ENCODE peak calls at places on chromosomes 12 and 14, in six cellular contexts. K, U, P, W, I and T are unnamed samples.

GRCh38 chr12:112297188-112297587 is 85.0 kb downstream of the HECTD4 start:
- DNase-seq in W (no peak), I (no peak), U (no peak), P (no peak), K (no peak), T (no peak)

GRCh38 chr14:34539407-34540180 is at the start of gene EAPP:
- DNase-seq in I (peak; percentile 91), U (peak; percentile 96), K (peak; percentile 100), P (peak; percentile 80), W (peak; percentile 96), T (peak; percentile 98)

GRCh38 chr12:127628655-127629054 is 638.3 kb upstream of the TMEM132C start:
- DNase-seq in I (no peak), U (no peak), W (no peak), K (no peak), P (no peak), T (no peak)

GRCh38 chr12:9908350-9908749 is 23.8 kb downstream of the CLEC2A start:
- DNase-seq in W (no peak), U (no peak), K (no peak), I (no peak), P (no peak), T (no peak)

GRCh38 chr14:26206640-26207039 is 391.2 kb downstream of the NOVA1 start:
- DNase-seq in K (no peak), I (no peak), P (no peak), W (no peak), U (no peak), T (no peak)

GRCh38 chr12:105212431-105212830 is 23.5 kb downstream of the APPL2 start:
- DNase-seq in I (no peak), U (no peak), K (no peak), P (no peak), W (no peak), T (no peak)

GRCh38 chr12:22788913-22789312 is 163.9 kb downstream of the ETNK1 start:
- DNase-seq in W (no peak), U (no peak), K (no peak), I (no peak), P (no peak), T (no peak)

GRCh38 chr12:9132008-9132535 is 16.4 kb upstream of the A2M start:
- DNase-seq in I (no peak), P (no peak), U (no peak), K (peak; percentile 100), W (no peak), T (no peak)

GRCh38 chr12:64670856-64671639 is 60.8 kb downstream of the RASSF3 start:
- DNase-seq in I (no peak), K (no peak), W (no peak), P (no peak), U (peak; percentile 48), T (no peak)

GRCh38 chr12:116863275-116863767 is 17.9 kb downstream of the HRK start:
- DNase-seq in U (peak; percentile 43), W (no peak), K (peak; percentile 52), P (no peak), I (peak; percentile 91), T (no peak)

GRCh38 chr12:12881495-12881894 is 9.9 kb upstream of the GPRC5A start:
- DNase-seq in W (no peak), K (peak; percentile 39), P (no peak), U (no peak), I (no peak), T (no peak)

GRCh38 chr12:42887657-42888056 is 298.1 kb upstream of the PRICKLE1 start:
- DNase-seq in K (no peak), U (no peak), W (no peak), P (no peak), I (no peak), T (no peak)

GRCh38 chr14:66088661-66089060 is 397.5 kb upstream of the CCDC196 start:
- DNase-seq in K (no peak), U (no peak), P (no peak), W (no peak), I (no peak), T (no peak)

GRCh38 chr12:110615171-110615570 is 1.2 kb downstream of the TCTN1 start:
- DNase-seq in K (no peak), W (no peak), I (no peak), P (no peak), U (no peak), T (no peak)

GRCh38 chr12:110616471-110617115 is 2.7 kb downstream of the TCTN1 start:
- DNase-seq in P (no peak), I (no peak), U (peak; percentile 16), K (no peak), W (no peak), T (no peak)

GRCh38 chr12:110619534-110619953 is 5.6 kb downstream of the TCTN1 start:
- DNase-seq in I (no peak), K (no peak), W (no peak), U (no peak), P (peak; percentile 80), T (no peak)

DNA sequence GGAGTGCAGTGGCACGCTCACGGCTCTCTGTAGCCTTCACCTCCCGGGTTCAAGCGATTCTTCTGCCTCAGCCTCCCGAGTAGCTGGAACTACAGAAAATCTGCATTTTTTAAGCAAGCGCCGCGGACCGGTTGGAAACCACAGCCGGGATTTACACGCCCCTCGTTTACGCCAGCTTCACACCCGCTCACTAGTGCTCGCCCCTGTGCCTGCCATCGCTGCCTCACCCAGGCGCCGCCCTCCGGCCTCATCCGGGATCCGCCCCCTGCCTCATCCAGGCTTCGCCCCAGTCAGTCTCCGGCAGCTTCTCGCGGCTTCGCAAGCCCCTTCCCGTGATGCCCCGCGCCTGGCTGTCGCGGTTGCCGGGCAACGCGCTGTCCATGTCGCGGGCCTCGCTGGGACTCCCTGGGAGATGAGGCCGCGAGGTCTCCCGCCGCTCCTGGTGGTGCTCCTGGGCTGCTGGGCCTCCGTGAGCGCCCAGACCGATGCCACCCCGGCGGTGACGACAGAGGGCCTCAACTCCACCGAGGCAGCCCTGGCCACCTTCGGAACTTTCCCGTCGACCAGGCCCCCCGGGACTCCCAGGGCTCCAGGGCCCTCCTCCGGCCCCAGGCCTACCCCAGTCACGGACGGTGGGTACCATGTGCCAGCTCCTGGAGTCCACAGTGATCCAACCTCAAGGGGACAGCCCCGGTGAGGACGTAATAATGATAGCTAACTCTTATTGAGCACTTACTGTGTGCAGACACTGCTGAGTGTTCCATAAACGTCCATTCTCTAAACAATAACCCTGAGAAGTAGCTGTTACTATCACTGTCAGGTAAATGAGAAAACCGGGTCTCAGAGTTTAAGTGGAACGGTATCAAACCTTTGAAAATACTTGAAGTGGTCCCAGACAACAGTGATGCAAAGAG is at the start of gene TCTN1:
- DNase-seq in I (peak; percentile 97), W (peak; percentile 89), U (peak; percentile 97), K (peak; percentile 87), P (peak; percentile 70), T (peak; percentile 97)
- TF ChIP-seq POLR2A in I (peak; percentile 60), W (peak; percentile 80), U (peak; percentile 83), K (peak; percentile 44), P (peak; percentile 95), T (peak; percentile 86)

GRCh38 chr14:60248697-60249314 is at the start of gene PPM1A:
- DNase-seq in P (peak; percentile 73), W (peak; percentile 83), U (peak; percentile 93), I (peak; percentile 93), K (peak; percentile 84), T (peak; percentile 84)

GRCh38 chr14:60252630-60253029 is 3.6 kb downstream of the PPM1A start:
- DNase-seq in P (no peak), K (no peak), I (no peak), W (no peak), U (no peak), T (no peak)

GRCh38 chr14:60251877-60252276 is 2.9 kb downstream of the PPM1A start:
- DNase-seq in U (no peak), K (no peak), P (no peak), I (no peak), W (no peak), T (no peak)

GRCh38 chr14:60249321-60250251 is 565 bp downstream of the PPM1A start:
- DNase-seq in P (no peak), U (peak; percentile 82), I (peak; percentile 81), K (peak; percentile 58), W (peak; percentile 60), T (peak; percentile 57)

DNA sequence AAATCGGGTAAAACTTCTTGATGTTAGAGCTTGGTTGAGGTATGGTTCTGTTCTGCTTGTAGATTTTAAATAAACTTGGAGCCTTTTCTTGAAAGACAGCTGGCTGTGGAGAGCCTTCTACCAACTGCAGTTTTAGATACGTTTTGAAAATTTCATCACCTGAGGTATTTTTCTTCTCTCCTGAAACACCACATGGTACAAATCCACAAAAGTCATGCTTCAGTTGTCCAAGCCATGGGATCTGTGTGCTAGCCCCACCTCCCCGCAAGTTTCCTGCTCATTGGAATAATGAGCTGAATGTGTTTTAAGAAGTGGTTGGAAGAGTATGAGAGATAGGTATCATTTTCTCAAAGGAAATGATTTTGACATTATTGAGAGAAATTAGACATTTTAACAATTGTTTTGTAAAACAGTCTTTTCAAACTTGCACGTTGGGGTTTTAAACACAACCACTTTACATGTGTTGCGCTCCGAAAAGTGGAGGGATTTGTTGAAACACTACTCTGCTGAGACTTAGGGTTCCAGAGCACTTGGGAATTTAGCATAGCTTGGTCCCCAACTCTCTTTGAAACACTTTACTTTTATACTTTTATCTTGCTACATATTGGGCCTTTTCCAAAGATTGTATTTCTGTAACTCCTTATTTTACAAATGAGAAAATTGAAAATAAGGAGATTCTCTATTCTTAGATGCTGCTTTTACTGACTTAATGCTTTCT is 1.5 kb downstream of the PPM1A start:
- DNase-seq in I (no peak), W (no peak), K (peak; percentile 49), U (peak; percentile 40), P (no peak), T (no peak)
- TF ChIP-seq TAF1 in I (no peak), W (no peak), K (no peak), U (no peak), P (no peak), T (no peak)

GRCh38 chr14:102392506-102392905 is 29.8 kb downstream of the TECPR2 start:
- DNase-seq in U (no peak), W (no peak), P (no peak), I (no peak), K (no peak), T (no peak)

GRCh38 chr14:102390064-102390463 is 27.3 kb downstream of the TECPR2 start:
- DNase-seq in W (no peak), U (no peak), I (no peak), K (peak; percentile 9), P (no peak), T (no peak)

GRCh38 chr14:102390486-102390885 is 27.7 kb downstream of the TECPR2 start:
- DNase-seq in W (no peak), K (no peak), I (no peak), P (no peak), U (no peak), T (no peak)

GRCh38 chr14:102396531-102396930 is 33.8 kb downstream of the TECPR2 start:
- DNase-seq in K (no peak), I (no peak), W (no peak), U (no peak), P (no peak), T (no peak)

GRCh38 chr14:102394717-102395378 is 32.1 kb downstream of the TECPR2 start:
- DNase-seq in U (no peak), W (no peak), K (no peak), P (no peak), I (no peak), T (no peak)
- TF ChIP-seq POLR2AphosphoS5 in U (no peak), W (no peak), K (no peak), P (no peak), I (no peak), T (no peak)

GRCh38 chr12:31591308-31591901 is 469 bp upstream of the DENND5B start:
- DNase-seq in K (no peak), W (no peak), P (no peak), I (no peak), U (peak; percentile 29), T (no peak)
- TF ChIP-seq POLR2A in K (no peak), W (peak; percentile 36), P (peak; percentile 74), I (no peak), U (no peak), T (no peak)

GRCh38 chr14:55129428-55130193 is 559 bp downstream of the LGALS3 start:
- DNase-seq in I (peak; percentile 78), P (no peak), K (peak; percentile 29), W (peak; percentile 73), U (no peak), T (peak; percentile 76)
- TF ChIP-seq TAF1 in I (peak; percentile 16), P (peak; percentile 17), K (no peak), W (no peak), U (no peak), T (no peak)